ENCODE peak calls at places on chromosomes 16 and 17, in five cellular contexts. One of them, this sample, is unnamed. For H3K27me3, the result is how much of the 10 kb centered on the place peaks cover.

GRCh38 chr17:48529191-48529979 is 1.4 kb downstream of the HOXB1 start:
- DNase-seq in uterus: no peak
- DNase-seq in IMR-90: no peak
- DNase-seq in heart left ventricle: peak
- DNase-seq in heart right ventricle: no peak
- DNase-seq in this sample: no peak

GRCh38 chr16:89602273-89602951 is 11.0 kb upstream of the DPEP1 start:
- DNase-seq in uterus: peak
- DNase-seq in IMR-90: peak
- DNase-seq in heart left ventricle: no peak
- DNase-seq in heart right ventricle: no peak
- DNase-seq in this sample: peak

GRCh38 chr16:58732545-58733247 is 1.4 kb downstream of the GOT2 start:
- DNase-seq in uterus: no peak
- DNase-seq in IMR-90: peak
- DNase-seq in heart left ventricle: no peak
- DNase-seq in heart right ventricle: no peak
- DNase-seq in this sample: no peak

GRCh38 chr16:47732122-47732805 is 271.1 kb downstream of the PHKB start:
- DNase-seq in uterus: no peak
- DNase-seq in IMR-90: peak
- DNase-seq in heart left ventricle: no peak
- DNase-seq in heart right ventricle: no peak
- DNase-seq in this sample: no peak

GRCh38 chr16:28140788-28141618 is 70.8 kb downstream of the XPO6 start:
- DNase-seq in uterus: no peak
- DNase-seq in IMR-90: no peak
- DNase-seq in heart left ventricle: no peak
- DNase-seq in heart right ventricle: no peak
- DNase-seq in this sample: no peak

GRCh38 chr17:47990962-47991731 is 20.2 kb downstream of the CDK5RAP3 start:
- DNase-seq in uterus: no peak
- DNase-seq in IMR-90: peak
- DNase-seq in heart left ventricle: no peak
- DNase-seq in heart right ventricle: no peak
- DNase-seq in this sample: no peak

GRCh38 chr16:22216191-22216831 is 10.2 kb downstream of the EEF2K start:
- DNase-seq in uterus: no peak
- DNase-seq in IMR-90: peak
- DNase-seq in heart left ventricle: peak
- DNase-seq in heart right ventricle: no peak
- DNase-seq in this sample: peak

GRCh38 chr17:64196626-64197025 is 66.4 kb downstream of the TEX2 start:
- DNase-seq in uterus: no peak
- DNase-seq in IMR-90: peak
- DNase-seq in heart left ventricle: no peak
- DNase-seq in heart right ventricle: no peak
- DNase-seq in this sample: no peak

GRCh38 chr17:78839173-78839761 is 1.3 kb downstream of the USP36 start:
- DNase-seq in uterus: no peak
- DNase-seq in IMR-90: peak
- DNase-seq in heart left ventricle: no peak
- DNase-seq in heart right ventricle: no peak
- DNase-seq in this sample: no peak

GRCh38 chr16:64981568-64982281 is 140.1 kb downstream of the CDH11 start:
- DNase-seq in uterus: no peak
- DNase-seq in IMR-90: no peak
- DNase-seq in heart left ventricle: no peak
- DNase-seq in heart right ventricle: peak
- DNase-seq in this sample: no peak

GRCh38 chr16:58027341-58028167 is 2.0 kb downstream of the MMP15 start:
- DNase-seq in uterus: no peak
- DNase-seq in IMR-90: no peak
- DNase-seq in heart left ventricle: peak
- DNase-seq in heart right ventricle: peak
- DNase-seq in this sample: no peak

GRCh38 chr16:87367556-87367955 is 16.0 kb downstream of the FBXO31 start:
- DNase-seq in uterus: no peak
- DNase-seq in IMR-90: no peak
- DNase-seq in heart left ventricle: peak
- DNase-seq in heart right ventricle: no peak
- DNase-seq in this sample: no peak

GRCh38 chr17:77422104-77422782 is 281.5 kb downstream of the SEC14L1 start:
- DNase-seq in uterus: no peak
- DNase-seq in IMR-90: no peak
- DNase-seq in heart left ventricle: no peak
- DNase-seq in heart right ventricle: no peak
- DNase-seq in this sample: no peak

GRCh38 chr17:16381496-16381820 is 567 bp downstream of the UBB start:
- DNase-seq in uterus: no peak
- DNase-seq in IMR-90: peak
- DNase-seq in heart left ventricle: no peak
- DNase-seq in heart right ventricle: no peak
- DNase-seq in this sample: no peak

GRCh38 chr17:57493625-57494024 is 237.3 kb downstream of the MSI2 start:
- DNase-seq in uterus: no peak
- DNase-seq in IMR-90: no peak
- DNase-seq in heart left ventricle: no peak
- DNase-seq in heart right ventricle: no peak
- DNase-seq in this sample: no peak

GRCh38 chr16:8182761-8183160 is 407.6 kb downstream of the TMEM114 start:
- DNase-seq in uterus: no peak
- DNase-seq in IMR-90: no peak
- DNase-seq in heart left ventricle: no peak
- DNase-seq in heart right ventricle: no peak
- DNase-seq in this sample: no peak

GRCh38 chr17:78092794-78093324 is 35.7 kb downstream of the TMC6 start:
- DNase-seq in uterus: no peak
- DNase-seq in IMR-90: no peak
- DNase-seq in heart left ventricle: no peak
- DNase-seq in heart right ventricle: no peak
- DNase-seq in this sample: no peak

GRCh38 chr17:48603959-48604769 is 622 bp downstream of the HOXB6 start:
- DNase-seq in uterus: no peak
- DNase-seq in IMR-90: no peak
- DNase-seq in heart left ventricle: no peak
- DNase-seq in heart right ventricle: no peak
- DNase-seq in this sample: no peak

GRCh38 chr17:64781013-64781392 is 118.9 kb upstream of the SMURF2 start:
- DNase-seq in uterus: no peak
- DNase-seq in IMR-90: no peak
- DNase-seq in heart left ventricle: no peak
- DNase-seq in heart right ventricle: no peak
- DNase-seq in this sample: no peak

GRCh38 chr17:4173771-4174170 is 30.8 kb downstream of the CYB5D2 start:
- DNase-seq in uterus: no peak
- DNase-seq in IMR-90: no peak
- DNase-seq in heart left ventricle: no peak
- DNase-seq in heart right ventricle: no peak
- DNase-seq in this sample: no peak

GRCh38 chr17:73430848-73431247 is 119.0 kb upstream of the CDC42EP4 start:
- DNase-seq in uterus: no peak
- DNase-seq in IMR-90: no peak
- DNase-seq in heart left ventricle: no peak
- DNase-seq in heart right ventricle: no peak
- DNase-seq in this sample: peak

GRCh38 chr17:58679263-58680037 is 12.4 kb downstream of the TEX14 start:
- DNase-seq in uterus: no peak
- DNase-seq in IMR-90: peak
- DNase-seq in heart left ventricle: no peak
- DNase-seq in heart right ventricle: no peak
- DNase-seq in this sample: no peak

GRCh38 chr17:59851431-59852375 is 41.0 kb downstream of the TUBD1 start:
- DNase-seq in uterus: peak
- DNase-seq in IMR-90: peak
- DNase-seq in heart left ventricle: no peak
- DNase-seq in heart right ventricle: no peak
- DNase-seq in this sample: no peak

GRCh38 chr17:61324540-61324868 is 75.1 kb upstream of the TBX2 start:
- DNase-seq in uterus: no peak
- DNase-seq in IMR-90: peak
- DNase-seq in heart left ventricle: no peak
- DNase-seq in heart right ventricle: no peak
- DNase-seq in this sample: no peak

GRCh38 chr17:70855401-70856054 is 686.2 kb downstream of the KCNJ2 start:
- DNase-seq in uterus: no peak
- DNase-seq in IMR-90: peak
- DNase-seq in heart left ventricle: no peak
- DNase-seq in heart right ventricle: no peak
- DNase-seq in this sample: no peak

GRCh38 chr17:77948690-77949114 is 9.8 kb upstream of the TNRC6C start:
- DNase-seq in uterus: no peak
- DNase-seq in IMR-90: peak
- DNase-seq in heart left ventricle: no peak
- DNase-seq in heart right ventricle: no peak
- DNase-seq in this sample: peak

GRCh38 chr16:2482181-2483107 is 7.5 kb downstream of the TBC1D24 start:
- DNase-seq in uterus: peak
- DNase-seq in IMR-90: peak
- DNase-seq in heart left ventricle: peak
- DNase-seq in heart right ventricle: no peak
- DNase-seq in this sample: peak

GRCh38 chr16:78503501-78504110 is 404.2 kb downstream of the WWOX start:
- DNase-seq in uterus: peak
- DNase-seq in IMR-90: peak
- DNase-seq in heart left ventricle: no peak
- DNase-seq in heart right ventricle: no peak
- DNase-seq in this sample: no peak

GRCh38 chr16:84315422-84315821 is 20.7 kb downstream of the WFDC1 start:
- DNase-seq in uterus: no peak
- DNase-seq in IMR-90: peak
- DNase-seq in heart left ventricle: no peak
- DNase-seq in heart right ventricle: no peak
- DNase-seq in this sample: no peak

GRCh38 chr17:56918916-56919315 is 5.1 kb upstream of the TRIM25 start:
- DNase-seq in uterus: no peak
- DNase-seq in IMR-90: no peak
- DNase-seq in heart left ventricle: no peak
- DNase-seq in heart right ventricle: no peak
- DNase-seq in this sample: no peak

DNA sequence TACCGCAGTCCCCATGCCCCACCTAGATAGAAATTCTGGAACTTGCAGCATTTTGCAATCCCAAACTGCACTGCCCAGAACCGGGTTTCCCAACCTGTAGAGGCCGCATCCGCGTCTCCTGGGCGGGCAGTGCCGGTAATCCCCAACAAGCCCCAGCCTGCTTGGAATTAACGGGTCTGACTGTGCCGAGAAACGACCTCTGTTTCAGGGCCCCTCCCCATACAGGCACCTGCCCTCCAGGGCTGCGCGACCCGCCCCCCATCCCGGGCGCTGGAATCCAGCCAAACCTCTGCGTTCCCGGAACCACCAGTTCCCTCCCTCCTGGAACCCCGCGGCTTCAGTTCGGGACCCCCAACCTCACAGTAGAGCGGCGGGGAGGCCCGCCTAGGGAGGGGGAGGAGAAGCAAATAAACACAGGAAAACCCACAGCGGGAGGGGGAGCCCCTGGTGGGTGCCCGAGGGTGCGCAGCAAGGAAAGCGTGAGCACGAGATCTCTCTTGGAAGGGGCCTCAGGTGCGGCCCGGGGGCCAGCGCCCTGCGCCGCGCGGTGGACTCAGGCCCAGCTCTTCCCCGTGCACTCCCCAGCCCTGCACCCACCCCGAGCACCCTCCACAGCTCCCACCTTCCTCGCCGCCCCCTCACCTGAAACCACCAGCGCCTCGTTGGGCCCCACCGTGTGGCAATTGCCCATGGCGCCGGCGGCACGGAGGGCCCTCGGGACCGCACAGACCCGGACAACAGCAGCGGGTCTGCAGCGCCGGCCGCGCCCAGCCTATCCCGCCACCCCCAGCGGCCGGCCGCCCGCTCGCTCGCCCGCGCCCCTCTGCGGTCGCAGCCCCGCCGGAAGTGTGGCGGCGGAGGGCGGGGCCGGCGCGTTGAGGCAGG is at the start of gene FLOT2:
- DNase-seq in uterus: peak
- DNase-seq in IMR-90: peak
- DNase-seq in heart left ventricle: peak
- DNase-seq in heart right ventricle: peak
- DNase-seq in this sample: peak
- TF ChIP-seq CTCF in uterus: no peak
- TF ChIP-seq CTCF in IMR-90: peak
- TF ChIP-seq CTCF in heart left ventricle: no peak
- TF ChIP-seq CTCF in heart right ventricle: no peak
- TF ChIP-seq CTCF in this sample: peak

DNA sequence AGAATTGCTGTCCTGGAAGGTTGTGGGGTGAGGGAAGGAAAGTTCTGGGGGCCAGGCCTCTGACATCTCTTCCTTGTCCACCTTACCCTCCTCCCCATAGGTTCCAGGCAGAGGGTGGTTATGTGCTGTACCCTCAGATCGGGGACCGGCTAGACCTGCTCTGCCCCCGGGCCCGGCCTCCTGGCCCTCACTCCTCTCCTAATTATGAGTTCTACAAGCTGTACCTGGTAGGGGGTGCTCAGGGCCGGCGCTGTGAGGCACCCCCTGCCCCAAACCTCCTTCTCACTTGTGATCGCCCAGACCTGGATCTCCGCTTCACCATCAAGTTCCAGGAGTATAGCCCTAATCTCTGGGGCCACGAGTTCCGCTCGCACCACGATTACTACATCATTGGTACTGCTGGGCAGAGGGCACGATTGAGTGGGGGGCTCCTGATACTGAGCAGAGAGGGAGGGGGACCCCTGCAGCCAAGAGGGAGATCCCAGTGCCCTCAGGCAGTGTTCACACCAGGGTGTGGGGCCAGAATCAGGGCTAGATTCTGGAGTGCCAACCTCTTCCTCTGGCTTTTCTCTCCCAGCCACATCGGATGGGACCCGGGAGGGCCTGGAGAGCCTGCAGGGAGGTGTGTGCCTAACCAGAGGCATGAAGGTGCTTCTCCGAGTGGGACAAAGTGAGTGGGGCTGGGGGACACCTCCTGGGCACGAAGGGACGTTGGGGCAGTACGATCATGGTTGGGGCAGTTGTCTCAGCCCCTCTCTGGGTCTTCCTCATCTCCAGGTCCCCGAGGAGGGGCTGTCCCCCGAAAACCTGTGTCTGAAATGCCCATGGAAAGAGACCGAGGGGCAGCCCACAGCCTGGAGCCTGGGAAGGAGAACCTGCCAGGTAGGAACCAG is 3.1 kb downstream of the EFNB3 start:
- DNase-seq in uterus: no peak
- DNase-seq in IMR-90: no peak
- DNase-seq in heart left ventricle: no peak
- DNase-seq in heart right ventricle: no peak
- DNase-seq in this sample: no peak
- H3K27me3 ChIP-seq in uterus: under half
- H3K27me3 ChIP-seq in IMR-90: half or more
- H3K27me3 ChIP-seq in heart left ventricle: under half
- H3K27me3 ChIP-seq in heart right ventricle: half or more
- H3K27me3 ChIP-seq in this sample: under half

GRCh38 chr16:74226361-74226979 is 70.1 kb upstream of the PSMD7 start:
- DNase-seq in uterus: no peak
- DNase-seq in IMR-90: peak
- DNase-seq in heart left ventricle: no peak
- DNase-seq in heart right ventricle: no peak
- DNase-seq in this sample: no peak
- TF ChIP-seq CTCF in uterus: peak
- TF ChIP-seq CTCF in IMR-90: peak
- TF ChIP-seq CTCF in heart left ventricle: peak
- TF ChIP-seq CTCF in heart right ventricle: peak
- TF ChIP-seq CTCF in this sample: peak

GRCh38 chr17:5702951-5703510 is 118.7 kb upstream of the NLRP1 start:
- DNase-seq in uterus: no peak
- DNase-seq in IMR-90: no peak
- DNase-seq in heart left ventricle: no peak
- DNase-seq in heart right ventricle: no peak
- DNase-seq in this sample: no peak
- H3K27me3 ChIP-seq in uterus: under half
- H3K27me3 ChIP-seq in IMR-90: under half
- H3K27me3 ChIP-seq in heart left ventricle: under half
- H3K27me3 ChIP-seq in heart right ventricle: under half
- H3K27me3 ChIP-seq in this sample: under half

This sample was measured in dorsolateral prefrontal cortex.